ENCODE peak calls at places on chromosomes 13 and 19, in six cellular contexts. A, B, N, E, I and J are unnamed samples.

GRCh38 chr19:15538774-15539173 is 30.4 kb downstream of the CYP4F22 start:
- DNase-seq in B (no peak), I (no peak), N (no peak), E (no peak), A (no peak), J (no peak)

GRCh38 chr13:101425156-101425471 is 8.8 kb upstream of the NALCN start:
- DNase-seq in I (no peak), A (no peak), N (no peak), E (no peak), B (no peak), J (no peak)

GRCh38 chr13:71359641-71360040 is 507.4 kb downstream of the DACH1 start:
- DNase-seq in A (no peak), I (no peak), N (no peak), E (no peak), B (no peak), J (no peak)

GRCh38 chr19:48271531-48272151 is 1.8 kb downstream of the ZNF114 start:
- DNase-seq in I (no peak), N (peak), E (peak), A (peak), B (peak), J (no peak)

GRCh38 chr19:5826531-5827341 is 12.8 kb downstream of the FUT6 start:
- DNase-seq in B (no peak), A (peak), N (peak), E (peak), I (peak), J (no peak)

GRCh38 chr13:82878536-82878935 is 1003.7 kb downstream of the SLITRK1 start:
- DNase-seq in N (no peak), A (no peak), E (no peak), I (no peak), B (no peak), J (no peak)

GRCh38 chr13:78601124-78601885 is 2.0 kb downstream of the POU4F1 start:
- DNase-seq in N (no peak), B (no peak), A (no peak), E (peak), I (no peak), J (no peak)

GRCh38 chr13:113448885-113449692 is 4.2 kb downstream of the ADPRHL1 start:
- DNase-seq in E (no peak), A (peak), B (peak), I (peak), N (peak), J (no peak)

GRCh38 chr19:48644355-48644754 is 1.6 kb downstream of the CA11 start:
- DNase-seq in E (no peak), A (no peak), I (no peak), N (no peak), B (no peak), J (no peak)

DNA sequence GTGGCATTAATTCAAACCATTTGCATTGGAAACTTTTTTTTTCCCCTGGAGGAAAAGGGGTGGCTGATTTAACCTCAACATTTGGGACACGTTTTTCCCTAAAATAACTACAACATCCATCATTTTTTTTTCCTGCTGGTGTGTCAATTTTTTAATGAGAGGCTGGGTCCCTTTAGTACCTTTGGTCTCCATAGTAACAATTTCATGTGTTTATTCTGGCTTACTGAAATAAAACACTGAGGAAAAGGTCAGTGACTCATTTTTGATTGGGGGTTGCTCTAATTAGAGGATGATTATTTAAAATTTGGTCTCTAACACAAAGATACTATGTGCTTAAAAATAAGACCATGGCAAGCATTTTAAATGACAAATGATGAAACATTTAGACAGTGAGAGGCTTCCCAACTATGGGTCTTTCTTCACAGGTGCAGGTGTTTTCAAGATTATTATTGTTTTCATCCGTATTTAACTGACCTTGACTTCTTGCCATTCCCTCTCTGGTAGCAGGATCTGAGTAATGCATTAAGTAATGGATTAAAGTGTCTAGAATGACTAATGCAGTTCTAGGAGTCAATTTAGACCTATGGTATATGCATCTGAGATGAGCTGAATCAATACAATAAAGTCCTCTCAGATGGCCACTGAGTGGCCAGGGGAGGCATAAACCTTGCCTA is 406.4 kb downstream of the KCNRG start:
- DNase-seq in I (no peak), B (no peak), A (no peak), E (no peak), N (no peak), J (no peak)
- H3K27ac ChIP-seq in I (peak), B (no peak), A (no peak), E (peak), N (no peak), J (peak)

GRCh38 chr13:50812242-50812641 is 31.2 kb downstream of the DLEU7 start:
- DNase-seq in B (no peak), A (no peak), E (no peak), N (no peak), I (no peak), J (no peak)

GRCh38 chr13:50809133-50810090 is 34.1 kb downstream of the DLEU7 start:
- DNase-seq in E (no peak), A (no peak), N (no peak), B (no peak), I (no peak), J (no peak)

GRCh38 chr13:50805805-50806204 is 37.7 kb downstream of the DLEU7 start:
- DNase-seq in A (no peak), B (no peak), N (no peak), I (no peak), E (no peak), J (no peak)

GRCh38 chr13:50810468-50810867 is 33.0 kb downstream of the DLEU7 start:
- DNase-seq in B (no peak), E (no peak), A (no peak), N (no peak), I (no peak), J (no peak)

GRCh38 chr13:50810998-50811397 is 32.5 kb downstream of the DLEU7 start:
- DNase-seq in A (no peak), I (no peak), E (no peak), B (no peak), N (no peak), J (no peak)
- TF ChIP-seq EP300 in A (no peak), I (no peak), E (no peak), B (no peak), N (no peak), J (no peak)

GRCh38 chr19:49691243-49692101 is 556 bp downstream of the CPT1C start:
- DNase-seq in A (no peak), N (no peak), B (peak), E (peak), I (no peak), J (no peak)
- H3K27ac ChIP-seq in A (no peak), N (no peak), B (no peak), E (peak), I (no peak), J (peak)

GRCh38 chr19:18629166-18630088 is 7.4 kb upstream of the KLHL26 start:
- DNase-seq in A (no peak), N (no peak), E (no peak), B (no peak), I (no peak), J (no peak)
- TF ChIP-seq EP300 in A (no peak), N (peak), E (no peak), B (peak), I (peak), J (peak)

DNA sequence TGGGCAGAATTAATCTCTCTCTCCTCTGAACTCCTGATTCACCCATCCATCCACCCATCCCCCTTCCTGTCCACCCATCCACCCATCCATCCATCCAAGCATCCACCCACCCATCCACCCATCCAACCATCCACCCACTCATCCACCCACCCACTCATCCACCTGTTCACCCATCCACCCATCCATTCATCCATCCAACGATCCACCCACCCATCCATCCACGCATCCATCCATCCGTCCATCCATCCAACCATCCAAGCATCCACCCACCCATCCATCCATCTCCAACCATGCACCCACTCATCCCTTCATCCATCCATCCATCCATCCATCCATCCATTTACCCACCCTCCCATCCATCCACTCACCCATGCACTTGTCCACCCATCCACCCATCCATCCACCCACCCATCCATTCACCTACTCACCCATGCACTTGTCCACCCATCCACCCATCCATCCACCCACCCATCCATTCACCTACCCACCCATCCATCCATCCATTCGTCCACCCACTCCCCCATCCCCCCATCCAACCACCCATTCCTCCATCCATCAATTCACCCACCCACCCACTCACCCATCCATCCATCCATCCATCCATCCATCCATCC is 18.7 kb downstream of the MEX3D start:
- DNase-seq in A (no peak), N (no peak), E (no peak), B (no peak), I (no peak), J (no peak)
- H3K27ac ChIP-seq in A (no peak), N (no peak), E (no peak), B (no peak), I (no peak), J (no peak)

GRCh38 chr13:110388141-110388943 is 81.3 kb downstream of the COL4A2 start:
- DNase-seq in E (peak), A (no peak), N (peak), B (peak), I (no peak), J (no peak)
- TF ChIP-seq EP300 in E (no peak), A (no peak), N (peak), B (no peak), I (no peak), J (no peak)

GRCh38 chr19:310141-310651 is 19.0 kb upstream of the PLPP2 start:
- DNase-seq in N (no peak), I (no peak), A (no peak), B (no peak), E (peak), J (no peak)
- H3K27ac ChIP-seq in N (peak), I (no peak), A (no peak), B (no peak), E (no peak), J (peak)

GRCh38 chr19:30284885-30285284 is 87.3 kb upstream of the ZNF536 start:
- DNase-seq in B (no peak), E (no peak), N (no peak), I (no peak), A (no peak), J (no peak)
- TF ChIP-seq EP300 in B (no peak), E (no peak), N (no peak), I (no peak), A (no peak), J (no peak)